ENCODE peak calls at places on chromosome 14, in five cellular contexts. U is IMR-90, Q is heart left ventricle, T is transverse colon, D is lower leg skin. H is an unnamed sample.

GRCh38 chr14:80636071-80636470 is 305.5 kb downstream of the CEP128 start:
- DNase-seq in U (peak), Q (no peak), T (no peak), D (no peak), H (no peak)

GRCh38 chr14:93318927-93319326 is 13.9 kb downstream of the BTBD7 start:
- DNase-seq in U (peak), Q (no peak), T (no peak), D (no peak), H (peak)

GRCh38 chr14:56211124-56211523 is 92.9 kb downstream of the PELI2 start:
- DNase-seq in U (no peak), Q (no peak), T (no peak), D (no peak), H (no peak)

GRCh38 chr14:105364100-105364708 is 34.1 kb upstream of the TEX22 start:
- DNase-seq in U (peak), Q (no peak), T (peak), D (no peak), H (peak)

GRCh38 chr14:20794644-20795369 is 7.8 kb downstream of the RNASE1 start:
- DNase-seq in U (no peak), Q (no peak), T (no peak), D (no peak), H (no peak)

GRCh38 chr14:69376439-69376838 is 21.7 kb downstream of the ERH start:
- DNase-seq in U (peak), Q (no peak), T (no peak), D (no peak), H (no peak)

GRCh38 chr14:64705406-64706118 is 1.3 kb downstream of the PLEKHG3 start:
- DNase-seq in U (no peak), Q (no peak), T (no peak), D (peak), H (no peak)

GRCh38 chr14:35133542-35134328 is 11.4 kb downstream of the PRORP start:
- DNase-seq in U (no peak), Q (no peak), T (no peak), D (no peak), H (no peak)

GRCh38 chr14:95452176-95452889 is 64.1 kb downstream of the SYNE3 start:
- DNase-seq in U (no peak), Q (no peak), T (no peak), D (no peak), H (peak)

GRCh38 chr14:73884438-73885190 is 2.0 kb upstream of the ZNF410 start:
- DNase-seq in U (no peak), Q (no peak), T (no peak), D (no peak), H (no peak)

GRCh38 chr14:97777622-97778021 is 980.4 kb downstream of the VRK1 start:
- DNase-seq in U (no peak), Q (no peak), T (no peak), D (no peak), H (no peak)

GRCh38 chr14:98809792-98810191 is 462.2 kb downstream of the BCL11B start:
- DNase-seq in U (no peak), Q (no peak), T (no peak), D (peak), H (no peak)

GRCh38 chr14:87813691-87814090 is 179.3 kb downstream of the GALC start:
- DNase-seq in U (no peak), Q (no peak), T (no peak), D (no peak), H (no peak)

GRCh38 chr14:89958966-89959365 is 3.2 kb downstream of the TDP1 start:
- DNase-seq in U (no peak), Q (no peak), T (no peak), D (no peak), H (no peak)

GRCh38 chr14:87524011-87524410 is 469.0 kb downstream of the GALC start:
- DNase-seq in U (no peak), Q (no peak), T (no peak), D (no peak), H (no peak)

GRCh38 chr14:68820536-68820935 is 27.7 kb upstream of the ZFP36L1 start:
- DNase-seq in U (no peak), Q (no peak), T (no peak), D (no peak), H (no peak)

GRCh38 chr14:72932893-72933292 is 6.6 kb downstream of the DCAF4 start:
- DNase-seq in U (no peak), Q (no peak), T (no peak), D (peak), H (no peak)

GRCh38 chr14:69773571-69774276 is 6.8 kb downstream of the SRSF5 start:
- DNase-seq in U (no peak), Q (no peak), T (no peak), D (no peak), H (no peak)

GRCh38 chr14:102655154-102655553 is 62.7 kb downstream of the RCOR1 start:
- DNase-seq in U (peak), Q (no peak), T (no peak), D (no peak), H (no peak)

GRCh38 chr14:93962701-93963601 is 13.4 kb downstream of the ASB2 start:
- DNase-seq in U (peak), Q (no peak), T (peak), D (no peak), H (no peak)

GRCh38 chr14:37150414-37150813 is 22.0 kb downstream of the SLC25A21 start:
- DNase-seq in U (peak), Q (no peak), T (no peak), D (no peak), H (peak)

GRCh38 chr14:75711796-75712211 is 50.8 kb downstream of the TTLL5 start:
- DNase-seq in U (peak), Q (peak), T (peak), D (peak), H (no peak)

GRCh38 chr14:86796221-86797074 is 1196.5 kb downstream of the GALC start:
- DNase-seq in U (peak), Q (no peak), T (no peak), D (no peak), H (no peak)

GRCh38 chr14:24785698-24786097 is 151.7 kb upstream of the GZMB start:
- DNase-seq in U (no peak), Q (no peak), T (no peak), D (no peak), H (no peak)

GRCh38 chr14:103530390-103530789 is 1.4 kb downstream of the TRMT61A start:
- DNase-seq in U (peak), Q (no peak), T (no peak), D (no peak), H (peak)

GRCh38 chr14:63632932-63633514 is 8.6 kb downstream of the WDR89 start:
- DNase-seq in U (peak), Q (no peak), T (no peak), D (no peak), H (peak)
- TF ChIP-seq POLR2A in U (no peak), Q (no peak), T (no peak), D (no peak), H (no peak)

GRCh38 chr14:51290132-51290531 is 50.1 kb downstream of the TMX1 start:
- DNase-seq in U (no peak), Q (no peak), T (no peak), D (no peak), H (no peak)
- TF ChIP-seq POLR2A in U (no peak), Q (no peak), T (no peak), D (no peak), H (no peak)

DNA sequence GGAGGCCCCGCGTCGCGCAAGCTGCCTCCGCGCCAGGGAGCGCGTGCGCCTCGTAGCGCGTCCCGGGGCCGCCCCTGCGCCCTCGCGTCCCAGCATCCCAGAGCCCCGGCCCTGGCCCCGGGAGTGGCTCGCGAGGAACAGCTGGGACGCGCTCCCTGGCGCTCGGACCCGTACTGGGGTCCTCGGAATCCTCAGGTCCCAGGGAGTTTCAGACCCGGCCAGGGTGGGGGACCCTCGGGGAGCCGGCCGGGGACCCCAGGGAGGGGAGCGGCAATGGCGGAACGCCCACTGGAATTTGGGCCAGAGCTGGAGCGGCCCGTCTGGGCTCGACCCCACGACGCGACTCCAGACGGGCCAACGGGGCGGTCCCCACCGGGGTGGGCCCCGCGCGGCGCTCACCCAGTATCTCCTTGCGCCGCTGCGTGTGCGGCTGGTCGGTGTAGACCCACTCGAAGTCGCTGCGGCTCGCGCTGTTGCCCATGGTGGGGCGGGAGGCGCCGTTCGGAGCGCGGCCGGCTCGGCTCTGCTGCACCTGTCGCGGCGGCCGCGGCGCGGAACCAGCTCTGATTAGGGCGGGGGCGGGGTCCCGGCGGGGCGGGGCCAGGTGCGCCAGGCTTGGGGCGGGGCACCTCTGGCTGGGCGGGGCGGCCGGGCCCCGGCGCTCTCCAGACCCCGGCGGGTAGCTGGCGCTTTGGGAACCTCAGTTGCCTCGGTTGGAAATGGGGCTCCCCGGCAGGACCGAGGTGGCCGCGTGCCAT is at the start of gene DEGS2:
- DNase-seq in U (no peak), Q (no peak), T (peak), D (no peak), H (no peak)
- TF ChIP-seq POLR2A in U (no peak), Q (no peak), T (peak), D (no peak), H (no peak)

GRCh38 chr14:60164717-60165546 is at the start of gene DHRS7:
- DNase-seq in U (peak), Q (peak), T (peak), D (peak), H (peak)
- TF ChIP-seq POLR2A in U (peak), Q (peak), T (peak), D (no peak), H (peak)

GRCh38 chr14:50229646-50230045 is 1.7 kb downstream of the SOS2 start:
- DNase-seq in U (no peak), Q (no peak), T (no peak), D (no peak), H (no peak)

GRCh38 chr14:50232276-50232642 is 881 bp upstream of the SOS2 start:
- DNase-seq in U (no peak), Q (no peak), T (no peak), D (no peak), H (peak)

GRCh38 chr14:50228313-50228712 is 3.1 kb downstream of the SOS2 start:
- DNase-seq in U (no peak), Q (no peak), T (no peak), D (no peak), H (no peak)

GRCh38 chr14:50231475-50232275 is at the start of gene SOS2:
- DNase-seq in U (peak), Q (peak), T (peak), D (peak), H (peak)

GRCh38 chr14:50230601-50231474 is 540 bp downstream of the SOS2 start:
- DNase-seq in U (peak), Q (peak), T (peak), D (peak), H (peak)
- TF ChIP-seq POLR2A in U (no peak), Q (no peak), T (peak), D (no peak), H (no peak)